ENCODE peak calls at places on chromosomes 7 and 10, in seven cellular contexts. One of them, this sample, is unnamed.

GRCh38 chr10:69362471-69362954 is 54.2 kb downstream of the TACR2 start:
- DNase-seq in HCT116: no peak
- DNase-seq in H1: no peak
- DNase-seq in GM12878: no peak
- DNase-seq in SK-N-SH: peak
- DNase-seq in K562: no peak
- DNase-seq in HepG2: no peak
- DNase-seq in this sample: no peak

GRCh38 chr7:10703981-10704380 is 269.7 kb upstream of the PHF14 start:
- DNase-seq in HCT116: no peak
- DNase-seq in H1: no peak
- DNase-seq in GM12878: no peak
- DNase-seq in SK-N-SH: no peak
- DNase-seq in K562: no peak
- DNase-seq in HepG2: no peak
- DNase-seq in this sample: no peak

GRCh38 chr10:127913368-127913759 is 6.5 kb downstream of the PTPRE start:
- DNase-seq in HCT116: no peak
- DNase-seq in H1: no peak
- DNase-seq in GM12878: no peak
- DNase-seq in SK-N-SH: no peak
- DNase-seq in K562: no peak
- DNase-seq in HepG2: no peak
- DNase-seq in this sample: no peak

GRCh38 chr7:158912406-158912805 is 56.0 kb downstream of the DYNC2I1 start:
- DNase-seq in HCT116: no peak
- DNase-seq in H1: no peak
- DNase-seq in GM12878: no peak
- DNase-seq in SK-N-SH: no peak
- DNase-seq in K562: no peak
- DNase-seq in HepG2: no peak
- DNase-seq in this sample: no peak

GRCh38 chr10:80612261-80612660 is 74.6 kb downstream of the SH2D4B start:
- DNase-seq in HCT116: no peak
- DNase-seq in H1: no peak
- DNase-seq in GM12878: no peak
- DNase-seq in SK-N-SH: no peak
- DNase-seq in K562: no peak
- DNase-seq in HepG2: no peak
- DNase-seq in this sample: no peak

GRCh38 chr7:37220664-37221063 is 228.0 kb downstream of the ELMO1 start:
- DNase-seq in HCT116: no peak
- DNase-seq in H1: no peak
- DNase-seq in GM12878: no peak
- DNase-seq in SK-N-SH: no peak
- DNase-seq in K562: no peak
- DNase-seq in HepG2: no peak
- DNase-seq in this sample: no peak

GRCh38 chr7:99080679-99081078 is 63.2 kb downstream of the SMURF1 start:
- DNase-seq in HCT116: no peak
- DNase-seq in H1: no peak
- DNase-seq in GM12878: no peak
- DNase-seq in SK-N-SH: no peak
- DNase-seq in K562: no peak
- DNase-seq in HepG2: no peak
- DNase-seq in this sample: no peak

GRCh38 chr7:132782777-132783633 is 206.7 kb upstream of the PLXNA4 start:
- DNase-seq in HCT116: no peak
- DNase-seq in H1: no peak
- DNase-seq in GM12878: no peak
- DNase-seq in SK-N-SH: no peak
- DNase-seq in K562: no peak
- DNase-seq in HepG2: no peak
- DNase-seq in this sample: no peak

GRCh38 chr7:1705339-1705738 is 35.3 kb downstream of the ELFN1 start:
- DNase-seq in HCT116: no peak
- DNase-seq in H1: peak
- DNase-seq in GM12878: no peak
- DNase-seq in SK-N-SH: peak
- DNase-seq in K562: no peak
- DNase-seq in HepG2: no peak
- DNase-seq in this sample: no peak

GRCh38 chr10:5981529-5981928 is 4.2 kb upstream of the IL15RA start:
- DNase-seq in HCT116: no peak
- DNase-seq in H1: peak
- DNase-seq in GM12878: no peak
- DNase-seq in SK-N-SH: no peak
- DNase-seq in K562: peak
- DNase-seq in HepG2: no peak
- DNase-seq in this sample: no peak

GRCh38 chr10:70274643-70275042 is 9.2 kb downstream of the NPFFR1 start:
- DNase-seq in HCT116: no peak
- DNase-seq in H1: no peak
- DNase-seq in GM12878: no peak
- DNase-seq in SK-N-SH: no peak
- DNase-seq in K562: no peak
- DNase-seq in HepG2: no peak
- DNase-seq in this sample: no peak

GRCh38 chr10:121159670-121160069 is 308.5 kb downstream of the WDR11 start:
- DNase-seq in HCT116: no peak
- DNase-seq in H1: no peak
- DNase-seq in GM12878: no peak
- DNase-seq in SK-N-SH: no peak
- DNase-seq in K562: no peak
- DNase-seq in HepG2: no peak
- DNase-seq in this sample: no peak

GRCh38 chr10:36666451-36666850 is 458.9 kb upstream of the ANKRD30A start:
- DNase-seq in HCT116: no peak
- DNase-seq in H1: no peak
- DNase-seq in GM12878: no peak
- DNase-seq in SK-N-SH: no peak
- DNase-seq in K562: no peak
- DNase-seq in HepG2: no peak
- DNase-seq in this sample: no peak

GRCh38 chr10:31586708-31587107 is 267.7 kb downstream of the ZEB1 start:
- DNase-seq in HCT116: no peak
- DNase-seq in H1: no peak
- DNase-seq in GM12878: no peak
- DNase-seq in SK-N-SH: no peak
- DNase-seq in K562: no peak
- DNase-seq in HepG2: no peak
- DNase-seq in this sample: no peak

GRCh38 chr7:130096243-130096827 is 26.0 kb downstream of the KLHDC10 start:
- DNase-seq in HCT116: no peak
- DNase-seq in H1: no peak
- DNase-seq in GM12878: no peak
- DNase-seq in SK-N-SH: no peak
- DNase-seq in K562: peak
- DNase-seq in HepG2: no peak
- DNase-seq in this sample: no peak

GRCh38 chr10:132528064-132528800 is 9.4 kb upstream of the INPP5A start:
- DNase-seq in HCT116: no peak
- DNase-seq in H1: no peak
- DNase-seq in GM12878: no peak
- DNase-seq in SK-N-SH: no peak
- DNase-seq in K562: no peak
- DNase-seq in HepG2: no peak
- DNase-seq in this sample: no peak

GRCh38 chr7:104968648-104969047 is 45.4 kb upstream of the KMT2E start:
- DNase-seq in HCT116: no peak
- DNase-seq in H1: no peak
- DNase-seq in GM12878: no peak
- DNase-seq in SK-N-SH: no peak
- DNase-seq in K562: no peak
- DNase-seq in HepG2: no peak
- DNase-seq in this sample: no peak

GRCh38 chr10:30596037-30596436 is 33.5 kb downstream of the LYZL2 start:
- DNase-seq in HCT116: no peak
- DNase-seq in H1: no peak
- DNase-seq in GM12878: no peak
- DNase-seq in SK-N-SH: no peak
- DNase-seq in K562: no peak
- DNase-seq in HepG2: peak
- DNase-seq in this sample: no peak

GRCh38 chr10:26781797-26782196 is 79.0 kb downstream of the ABI1 start:
- DNase-seq in HCT116: no peak
- DNase-seq in H1: no peak
- DNase-seq in GM12878: no peak
- DNase-seq in SK-N-SH: no peak
- DNase-seq in K562: no peak
- DNase-seq in HepG2: no peak
- DNase-seq in this sample: no peak

GRCh38 chr10:99672884-99673283 is 13.6 kb downstream of the ENTPD7 start:
- DNase-seq in HCT116: no peak
- DNase-seq in H1: no peak
- DNase-seq in GM12878: no peak
- DNase-seq in SK-N-SH: no peak
- DNase-seq in K562: no peak
- DNase-seq in HepG2: no peak
- DNase-seq in this sample: no peak

GRCh38 chr10:42979730-42980467 is 97.0 kb upstream of the RET start:
- DNase-seq in HCT116: no peak
- DNase-seq in H1: no peak
- DNase-seq in GM12878: no peak
- DNase-seq in SK-N-SH: peak
- DNase-seq in K562: no peak
- DNase-seq in HepG2: no peak
- DNase-seq in this sample: no peak

GRCh38 chr7:123752534-123752933 is 3.7 kb upstream of the WASL start:
- DNase-seq in HCT116: no peak
- DNase-seq in H1: no peak
- DNase-seq in GM12878: no peak
- DNase-seq in SK-N-SH: no peak
- DNase-seq in K562: no peak
- DNase-seq in HepG2: no peak
- DNase-seq in this sample: no peak
- TF ChIP-seq JUND in HCT116: no peak
- TF ChIP-seq JUND in H1: no peak
- TF ChIP-seq JUND in GM12878: no peak
- TF ChIP-seq JUND in SK-N-SH: no peak
- TF ChIP-seq JUND in K562: no peak
- TF ChIP-seq JUND in HepG2: no peak
- TF ChIP-seq JUND in this sample: no peak

GRCh38 chr10:98380493-98381339 is 34.3 kb downstream of the PYROXD2 start:
- DNase-seq in HCT116: no peak
- DNase-seq in H1: no peak
- DNase-seq in GM12878: no peak
- DNase-seq in SK-N-SH: no peak
- DNase-seq in K562: peak
- DNase-seq in HepG2: no peak
- DNase-seq in this sample: no peak

GRCh38 chr10:98382691-98383101 is 32.3 kb downstream of the PYROXD2 start:
- DNase-seq in HCT116: no peak
- DNase-seq in H1: no peak
- DNase-seq in GM12878: no peak
- DNase-seq in SK-N-SH: no peak
- DNase-seq in K562: no peak
- DNase-seq in HepG2: no peak
- DNase-seq in this sample: no peak

GRCh38 chr10:98383869-98384268 is 31.1 kb downstream of the PYROXD2 start:
- DNase-seq in HCT116: no peak
- DNase-seq in H1: no peak
- DNase-seq in GM12878: no peak
- DNase-seq in SK-N-SH: no peak
- DNase-seq in K562: no peak
- DNase-seq in HepG2: no peak
- DNase-seq in this sample: no peak

GRCh38 chr10:98388086-98388655 is 26.8 kb downstream of the PYROXD2 start:
- DNase-seq in HCT116: no peak
- DNase-seq in H1: peak
- DNase-seq in GM12878: no peak
- DNase-seq in SK-N-SH: no peak
- DNase-seq in K562: peak
- DNase-seq in HepG2: no peak
- DNase-seq in this sample: no peak

DNA sequence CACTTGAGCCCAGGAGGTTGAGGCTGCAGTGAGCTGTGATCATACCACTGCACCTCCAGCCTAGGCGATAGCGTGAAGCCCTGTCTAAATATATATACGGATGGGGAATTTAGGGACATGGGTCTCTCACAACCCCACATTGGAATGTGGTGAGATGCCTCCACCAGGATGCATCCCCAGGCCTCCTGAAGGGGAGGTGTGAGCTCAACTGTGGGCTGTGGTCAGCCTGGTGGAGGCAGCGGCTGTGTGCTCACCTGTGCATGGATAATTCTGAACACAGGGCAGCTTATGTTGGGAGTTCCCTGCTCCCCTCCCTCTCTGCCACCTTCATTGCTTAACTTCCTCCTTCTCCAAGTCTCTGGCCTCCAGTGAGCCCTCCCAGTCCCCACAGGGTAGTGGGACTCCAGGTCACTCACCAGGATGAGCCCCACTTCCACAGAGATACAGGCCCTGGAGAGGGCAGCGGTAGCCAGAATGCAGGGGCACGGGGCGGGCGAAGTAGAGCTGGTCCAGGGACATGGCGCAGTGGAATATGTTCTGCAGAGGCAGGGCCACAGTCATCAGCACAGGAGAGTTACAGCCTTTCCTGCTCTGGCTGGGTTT is 30.4 kb downstream of the PYROXD2 start:
- DNase-seq in HCT116: no peak
- DNase-seq in H1: no peak
- DNase-seq in GM12878: no peak
- DNase-seq in SK-N-SH: no peak
- DNase-seq in K562: no peak
- DNase-seq in HepG2: no peak
- DNase-seq in this sample: no peak
- TF ChIP-seq JUND in HCT116: no peak
- TF ChIP-seq JUND in H1: no peak
- TF ChIP-seq JUND in GM12878: no peak
- TF ChIP-seq JUND in SK-N-SH: no peak
- TF ChIP-seq JUND in K562: no peak
- TF ChIP-seq JUND in HepG2: no peak
- TF ChIP-seq JUND in this sample: no peak

GRCh38 chr7:95586951-95587301 is 9.4 kb downstream of the PDK4 start:
- DNase-seq in HCT116: no peak
- DNase-seq in H1: no peak
- DNase-seq in GM12878: no peak
- DNase-seq in SK-N-SH: no peak
- DNase-seq in K562: no peak
- DNase-seq in HepG2: no peak
- DNase-seq in this sample: no peak
- TF ChIP-seq JUND in HCT116: no peak
- TF ChIP-seq JUND in H1: no peak
- TF ChIP-seq JUND in GM12878: no peak
- TF ChIP-seq JUND in SK-N-SH: no peak
- TF ChIP-seq JUND in K562: no peak
- TF ChIP-seq JUND in HepG2: no peak
- TF ChIP-seq JUND in this sample: no peak

DNA sequence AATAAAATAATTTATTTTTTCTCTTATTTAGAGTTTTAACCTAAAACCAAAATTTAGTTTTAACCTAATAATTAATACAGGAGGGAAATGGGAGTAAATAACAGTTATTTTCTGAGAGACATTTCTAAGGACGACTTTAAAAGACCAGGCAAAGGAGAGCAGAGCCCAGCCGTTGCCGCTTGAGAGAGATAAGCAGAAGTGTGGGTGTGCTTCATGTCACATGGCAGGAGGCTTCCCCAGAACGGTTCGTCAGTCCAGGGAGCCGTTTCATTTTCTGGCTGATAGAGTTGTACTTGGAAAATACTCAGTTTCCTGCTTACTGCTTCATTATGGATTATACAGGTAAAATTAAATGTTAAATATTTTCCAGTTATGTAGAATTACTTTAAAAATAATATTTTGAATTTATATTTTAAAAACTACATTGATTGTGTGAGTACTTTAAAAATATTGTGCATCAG is 61.4 kb downstream of the ST7 start:
- DNase-seq in HCT116: no peak
- DNase-seq in H1: no peak
- DNase-seq in GM12878: no peak
- DNase-seq in SK-N-SH: peak
- DNase-seq in K562: peak
- DNase-seq in HepG2: no peak
- DNase-seq in this sample: no peak
- TF ChIP-seq JUND in HCT116: no peak
- TF ChIP-seq JUND in H1: no peak
- TF ChIP-seq JUND in GM12878: no peak
- TF ChIP-seq JUND in SK-N-SH: no peak
- TF ChIP-seq JUND in K562: peak
- TF ChIP-seq JUND in HepG2: no peak
- TF ChIP-seq JUND in this sample: no peak